ENCODE peak calls at places on chromosome 14, in eight cellular contexts. E is GM23338, F is SK-N-SH, R is HepG2, J is HCT116, X is HL-60, Y is GM12878, P is K562. S is an unnamed sample.

GRCh38 chr14:94769413-94770250 is at the start of gene GSC:
- DNase-seq in P (no peak), X (peak), Y (no peak), J (no peak), R (no peak), E (peak), F (peak), S (no peak)

GRCh38 chr14:97539389-97539786 is 742.2 kb downstream of the VRK1 start:
- DNase-seq in P (no peak), X (no peak), E (no peak), F (no peak), J (no peak), R (no peak), Y (no peak), S (no peak)

GRCh38 chr14:25009891-25010290 is 40.1 kb downstream of the STXBP6 start:
- DNase-seq in X (no peak), Y (no peak), R (peak), E (peak), F (no peak), J (no peak), P (no peak), S (no peak)

GRCh38 chr14:71300474-71301359 is 393.5 kb downstream of the PCNX1 start:
- DNase-seq in X (no peak), R (no peak), E (no peak), J (no peak), P (no peak), F (no peak), Y (no peak), S (no peak)

GRCh38 chr14:69696633-69697557 is 70.0 kb upstream of the SRSF5 start:
- DNase-seq in E (no peak), F (no peak), R (no peak), Y (no peak), X (no peak), J (no peak), P (peak), S (no peak)

GRCh38 chr14:65237023-65237814 is 134.9 kb upstream of the MAX start:
- DNase-seq in R (no peak), Y (no peak), E (no peak), P (no peak), J (no peak), F (no peak), X (no peak), S (no peak)

GRCh38 chr14:35406811-35407630 is 2.5 kb upstream of the NFKBIA start:
- DNase-seq in X (peak), E (peak), J (peak), R (peak), Y (no peak), P (peak), F (peak), S (no peak)

GRCh38 chr14:52827426-52827825 is 36.0 kb upstream of the GNPNAT1 start:
- DNase-seq in E (no peak), R (no peak), Y (no peak), X (no peak), F (no peak), J (no peak), P (no peak), S (no peak)

GRCh38 chr14:61438860-61439765 is 117.7 kb downstream of the PRKCH start:
- DNase-seq in P (no peak), X (peak), F (no peak), J (no peak), E (peak), R (peak), Y (peak), S (peak)

GRCh38 chr14:68969278-68969677 is 9.8 kb downstream of the ACTN1 start:
- DNase-seq in P (no peak), E (no peak), X (no peak), Y (no peak), R (no peak), F (peak), J (no peak), S (no peak)

GRCh38 chr14:34971381-34971780 is 11.4 kb upstream of the SRP54 start:
- DNase-seq in R (no peak), Y (no peak), P (no peak), J (no peak), F (no peak), E (no peak), X (no peak), S (peak)

GRCh38 chr14:65073605-65074201 is 28.6 kb downstream of the MAX start:
- DNase-seq in Y (no peak), F (no peak), J (no peak), E (no peak), P (no peak), X (no peak), R (peak), S (no peak)

GRCh38 chr14:22427771-22428228 is 161.2 kb downstream of the DAD1 start:
- DNase-seq in R (peak), E (peak), J (no peak), F (no peak), X (peak), Y (no peak), P (no peak), S (no peak)

GRCh38 chr14:71361335-71361734 is 454.1 kb downstream of the PCNX1 start:
- DNase-seq in Y (no peak), E (no peak), P (peak), X (peak), R (peak), F (no peak), J (no peak), S (no peak)

GRCh38 chr14:100955201-100955600 is 51.7 kb upstream of the RTL1 start:
- DNase-seq in Y (no peak), E (no peak), P (no peak), X (no peak), F (no peak), J (no peak), R (no peak), S (no peak)

GRCh38 chr14:104265918-104266642 is 127.7 kb downstream of the KIF26A start:
- DNase-seq in P (no peak), F (no peak), J (no peak), R (no peak), Y (no peak), E (no peak), X (no peak), S (no peak)

GRCh38 chr14:101111620-101112290 is 208.2 kb upstream of the RTL1 start:
- DNase-seq in R (no peak), F (peak), Y (no peak), E (no peak), J (no peak), P (no peak), X (no peak), S (no peak)

GRCh38 chr14:79567306-79567705 is 644.0 kb downstream of the DIO2 start:
- DNase-seq in R (no peak), Y (no peak), X (no peak), F (no peak), J (no peak), P (no peak), E (no peak), S (no peak)

GRCh38 chr14:34619399-34619920 is 10.5 kb downstream of the SNX6 start:
- DNase-seq in R (no peak), P (no peak), J (no peak), Y (no peak), X (peak), F (no peak), E (no peak), S (no peak)

GRCh38 chr14:104893435-104894207 is 28.6 kb downstream of the CEP170B start:
- DNase-seq in R (no peak), Y (no peak), J (no peak), E (no peak), F (no peak), P (peak), X (no peak), S (no peak)

GRCh38 chr14:94665121-94665520 is 52.9 kb downstream of the SERPINA3 start:
- DNase-seq in F (no peak), J (no peak), Y (no peak), R (no peak), P (no peak), X (no peak), E (no peak), S (no peak)

GRCh38 chr14:79480212-79480611 is 731.1 kb downstream of the DIO2 start:
- DNase-seq in J (no peak), P (no peak), F (no peak), E (no peak), Y (no peak), R (no peak), X (no peak), S (no peak)

GRCh38 chr14:51353901-51354300 is 113.9 kb downstream of the TMX1 start:
- DNase-seq in F (no peak), Y (no peak), X (no peak), J (no peak), R (no peak), E (no peak), P (no peak), S (no peak)

GRCh38 chr14:69606816-69607215 is 4.6 kb upstream of the SUSD6 start:
- DNase-seq in F (no peak), X (no peak), J (no peak), P (no peak), R (no peak), Y (no peak), E (no peak), S (no peak)

GRCh38 chr14:26730929-26731618 is 133.2 kb upstream of the NOVA1 start:
- DNase-seq in R (no peak), E (peak), X (no peak), Y (no peak), P (peak), J (no peak), F (peak), S (no peak)

GRCh38 chr14:68211421-68211820 is 391.8 kb downstream of the RAD51B start:
- DNase-seq in R (no peak), F (no peak), Y (no peak), J (no peak), P (no peak), X (no peak), E (no peak), S (no peak)

GRCh38 chr14:47539065-47539464 is 136.3 kb downstream of the MDGA2 start:
- DNase-seq in F (no peak), R (peak), Y (no peak), E (peak), P (no peak), X (no peak), J (no peak), S (no peak)

GRCh38 chr14:73916324-73916723 is 29.7 kb downstream of the ZNF410 start:
- DNase-seq in J (no peak), F (no peak), Y (no peak), R (no peak), P (no peak), E (no peak), X (no peak), S (no peak)

GRCh38 chr14:66288511-66288910 is 197.7 kb upstream of the CCDC196 start:
- DNase-seq in F (no peak), X (no peak), R (no peak), Y (no peak), J (no peak), P (no peak), E (no peak), S (no peak)

GRCh38 chr14:35404246-35404495 is 378 bp downstream of the NFKBIA start:
- DNase-seq in X (no peak), R (no peak), E (no peak), J (no peak), F (no peak), P (no peak), Y (no peak), S (no peak)

GRCh38 chr14:100201701-100202100 is 37.2 kb upstream of the YY1 start:
- DNase-seq in Y (no peak), P (no peak), J (no peak), E (no peak), R (peak), F (no peak), X (no peak), S (no peak)

GRCh38 chr14:29810657-29811056 is 117.0 kb downstream of the PRKD1 start:
- DNase-seq in Y (no peak), P (no peak), E (no peak), J (no peak), F (no peak), X (no peak), R (no peak), S (no peak)

GRCh38 chr14:41607119-41607785 is 576 bp downstream of the LRFN5 start:
- DNase-seq in J (no peak), Y (no peak), E (peak), R (no peak), F (no peak), P (no peak), X (no peak), S (no peak)

GRCh38 chr14:41607966-41608663 is 1.4 kb downstream of the LRFN5 start:
- DNase-seq in E (peak), J (no peak), P (no peak), Y (no peak), R (no peak), F (no peak), X (no peak), S (no peak)

GRCh38 chr14:41606249-41607118 is at the start of gene LRFN5:
- DNase-seq in R (no peak), F (peak), J (no peak), X (no peak), E (peak), Y (no peak), P (no peak), S (no peak)

GRCh38 chr14:41605550-41606248 is 977 bp upstream of the LRFN5 start:
- DNase-seq in F (no peak), Y (no peak), J (no peak), R (no peak), P (no peak), X (no peak), E (peak), S (no peak)

DNA sequence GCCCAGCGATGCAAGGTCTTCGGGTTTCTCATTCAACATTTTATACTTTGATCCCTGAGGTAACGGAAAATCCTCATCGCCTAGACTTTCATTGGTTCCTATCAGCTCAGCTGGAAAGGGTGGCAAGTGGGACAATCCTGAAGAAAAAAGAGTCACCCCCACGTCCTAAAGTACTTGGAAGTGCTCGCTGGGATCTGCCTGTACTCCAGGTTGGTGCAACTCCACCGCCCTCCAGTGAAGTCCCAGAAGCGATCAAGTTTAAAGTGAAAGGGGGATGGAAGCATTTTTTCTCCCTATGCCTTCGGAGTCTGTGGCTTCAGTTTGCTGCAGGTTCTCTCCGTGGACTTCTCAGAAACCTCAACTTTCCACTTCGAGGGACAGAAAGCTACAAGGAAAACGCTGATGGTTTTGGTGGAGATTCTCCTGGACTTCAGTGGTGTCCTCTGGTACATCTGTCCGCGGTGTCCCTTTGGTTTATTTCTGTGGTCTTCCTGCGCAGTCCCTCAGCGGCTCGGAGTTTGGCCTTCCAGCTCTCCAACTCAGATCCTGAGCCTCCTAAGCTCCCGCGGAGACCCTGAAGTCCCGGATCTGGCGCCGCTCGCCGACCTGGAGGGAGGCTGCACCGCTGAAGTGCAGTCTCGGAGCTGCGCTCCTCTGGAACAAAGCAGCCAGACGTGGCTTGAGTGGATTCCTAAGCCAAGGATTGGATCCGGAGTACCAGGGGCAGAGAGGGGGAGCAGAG is 1.7 kb upstream of the LRFN5 start:
- DNase-seq in Y (no peak), E (peak), R (no peak), F (no peak), J (no peak), X (no peak), P (no peak), S (no peak)
- TF ChIP-seq POLR2AphosphoS5 in Y (no peak), E (peak), R (no peak), F (no peak), J (no peak), X (no peak), P (no peak), S (no peak)

GRCh38 chr14:78446807-78447206 is 276.6 kb downstream of the NRXN3 start:
- DNase-seq in E (peak), J (no peak), F (no peak), Y (no peak), P (no peak), X (no peak), R (no peak), S (no peak)
- TF ChIP-seq REST in E (peak), J (peak), F (peak), Y (peak), P (peak), X (peak), R (peak), S (peak)

GRCh38 chr14:59871166-59871495 is 555 bp upstream of the RTN1 start:
- DNase-seq in Y (no peak), P (no peak), J (no peak), F (no peak), R (no peak), E (no peak), X (no peak), S (no peak)

GRCh38 chr14:59870277-59871165 is at the start of gene RTN1:
- DNase-seq in P (peak), J (no peak), X (peak), R (no peak), F (peak), E (peak), Y (no peak), S (no peak)

GRCh38 chr14:59868021-59868420 is 2.6 kb downstream of the RTN1 start:
- DNase-seq in X (no peak), E (no peak), Y (no peak), P (no peak), F (no peak), R (no peak), J (no peak), S (no peak)

GRCh38 chr14:59869381-59870255 is 958 bp downstream of the RTN1 start:
- DNase-seq in Y (no peak), X (no peak), J (no peak), F (peak), E (peak), R (no peak), P (no peak), S (no peak)
- TF ChIP-seq POLR2AphosphoS5 in Y (no peak), X (no peak), J (no peak), F (no peak), E (no peak), R (no peak), P (no peak), S (no peak)

DNA sequence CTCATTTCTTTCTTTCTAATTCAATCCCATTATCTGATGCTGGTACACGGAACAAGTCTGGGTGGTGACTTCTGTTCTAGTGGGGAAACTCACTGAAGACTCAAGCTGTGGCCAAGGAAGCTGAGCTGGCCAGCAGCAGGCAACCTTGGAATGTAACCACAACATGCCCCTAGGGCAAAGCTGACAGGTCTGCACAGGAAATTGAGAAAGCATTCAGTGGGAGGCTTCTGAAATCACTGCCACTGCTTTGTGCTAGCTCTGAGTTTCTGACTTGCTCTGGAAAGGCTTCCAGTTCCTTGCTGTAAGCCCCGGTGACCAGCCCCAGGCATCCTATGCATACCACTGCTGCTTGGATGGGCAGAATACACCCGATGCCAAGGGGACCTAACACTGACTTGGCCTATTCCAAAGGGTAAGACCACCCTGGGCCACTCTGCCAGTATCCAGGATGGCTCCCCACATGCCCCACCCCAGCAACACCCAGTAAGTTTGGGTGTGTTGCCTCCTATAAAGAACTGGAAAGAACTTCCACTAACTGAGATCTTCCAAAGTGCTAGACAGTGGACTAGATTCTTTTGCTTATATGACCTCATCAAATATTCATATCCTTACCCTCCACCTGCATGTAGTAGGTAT is 84.5 kb upstream of the CDKN3 start:
- DNase-seq in R (no peak), X (no peak), E (peak), F (no peak), P (no peak), J (peak), Y (no peak), S (no peak)
- TF ChIP-seq REST in R (no peak), X (no peak), E (no peak), F (no peak), P (no peak), J (no peak), Y (no peak), S (no peak)

DNA sequence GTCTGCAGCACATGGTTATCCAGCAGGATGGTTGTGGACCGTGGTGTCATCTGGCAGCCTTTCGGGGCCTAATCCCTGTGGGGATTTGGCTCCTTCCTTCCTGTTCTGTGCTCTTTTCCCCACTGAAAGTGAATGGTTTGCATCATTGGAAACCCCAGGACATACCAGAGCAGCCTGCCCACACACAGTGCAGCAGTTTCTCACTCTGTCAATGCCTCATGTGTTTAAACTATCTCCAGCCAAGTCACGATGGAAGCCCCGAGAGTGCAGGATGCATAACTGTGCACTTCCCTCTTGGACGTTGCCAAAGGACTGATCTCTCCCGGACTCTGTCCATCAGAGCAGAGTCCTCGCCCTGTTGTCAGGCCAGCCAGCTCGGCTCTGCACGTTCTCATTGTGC is 29.0 kb upstream of the AMN start:
- DNase-seq in J (no peak), F (no peak), Y (peak), E (no peak), R (no peak), X (no peak), P (no peak), S (no peak)
- TF ChIP-seq POLR2AphosphoS5 in J (no peak), F (no peak), Y (no peak), E (no peak), R (no peak), X (no peak), P (no peak), S (no peak)

DNA sequence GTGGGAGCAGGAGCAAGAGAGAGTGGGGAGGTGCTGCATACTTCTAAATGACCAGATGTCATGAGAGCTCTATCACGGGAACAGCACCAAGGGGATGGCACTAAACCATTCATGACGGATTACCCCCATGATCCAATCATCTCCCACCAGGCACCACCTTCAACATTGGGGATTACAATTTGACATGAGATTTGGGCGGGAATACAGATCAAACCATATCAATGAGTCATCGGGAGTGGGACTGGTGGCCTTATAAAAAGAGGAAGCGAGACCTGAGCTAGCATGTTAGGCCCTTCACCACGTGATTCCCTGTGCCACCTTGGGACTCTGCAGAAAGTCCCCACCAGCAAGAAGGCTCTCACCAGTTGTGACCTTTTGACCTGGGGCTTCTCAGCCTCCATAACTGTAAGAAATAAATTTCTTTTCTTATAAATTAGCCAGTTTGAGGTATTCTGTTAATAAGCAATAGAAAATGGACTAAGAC is 28.7 kb downstream of the COX8C start:
- DNase-seq in P (no peak), E (no peak), R (no peak), F (no peak), J (no peak), Y (peak), X (peak), S (no peak)
- TF ChIP-seq REST in P (no peak), E (no peak), R (no peak), F (no peak), J (no peak), Y (no peak), X (no peak), S (no peak)

S was measured in Panc1.